ENCODE peak calls at places on chromosomes 12 and 14, in five cellular contexts. M, Q, G, V and B are unnamed samples.

GRCh38 chr12:9252256-9252655 is 44.1 kb upstream of the PZP start:
- DNase-seq in M (no peak), Q (no peak), G (no peak), V (no peak), B (no peak)

GRCh38 chr12:52434760-52435530 is 774 bp upstream of the KRT75 start:
- DNase-seq in M (no peak), Q (no peak), G (no peak), V (no peak), B (no peak)

GRCh38 chr12:132611620-132612019 is 1.2 kb upstream of the LRCOL1 start:
- DNase-seq in M (no peak), Q (no peak), G (no peak), V (no peak), B (no peak)

GRCh38 chr12:79327465-79327864 is 363.3 kb downstream of the PAWR start:
- DNase-seq in M (peak; percentile 3), Q (no peak), G (no peak), V (no peak), B (no peak)

GRCh38 chr14:55556929-55557623 is 22.9 kb upstream of the KTN1 start:
- DNase-seq in M (no peak), Q (no peak), G (no peak), V (peak; percentile 38), B (no peak)

GRCh38 chr14:59600211-59600945 is 23.8 kb upstream of the CCDC175 start:
- DNase-seq in M (no peak), Q (no peak), G (no peak), V (no peak), B (no peak)

GRCh38 chr14:60092516-60092915 is 793 bp downstream of the PCNX4 start:
- DNase-seq in M (peak; percentile 18), Q (peak; percentile 11), G (no peak), V (no peak), B (no peak)

GRCh38 chr12:64083285-64084210 is 138.5 kb downstream of the KICS2 start:
- DNase-seq in M (no peak), Q (no peak), G (no peak), V (no peak), B (no peak)

GRCh38 chr14:61145903-61146411 is 135.2 kb downstream of the TMEM30B start:
- DNase-seq in M (no peak), Q (no peak), G (no peak), V (no peak), B (no peak)

GRCh38 chr12:122413516-122414404 is 8.7 kb downstream of the CLIP1 start:
- DNase-seq in M (no peak), Q (no peak), G (no peak), V (no peak), B (no peak)

GRCh38 chr12:122934722-122935121 is 31.5 kb downstream of the ABCB9 start:
- DNase-seq in M (no peak), Q (no peak), G (peak; percentile 45), V (no peak), B (no peak)

GRCh38 chr12:41437578-41437977 is 249.5 kb downstream of the PDZRN4 start:
- DNase-seq in M (no peak), Q (no peak), G (no peak), V (no peak), B (no peak)

GRCh38 chr14:62308316-62308715 is 546.1 kb downstream of the SNAPC1 start:
- DNase-seq in M (no peak), Q (peak; percentile 15), G (no peak), V (no peak), B (no peak)

GRCh38 chr12:127829974-127830543 is 436.9 kb upstream of the TMEM132C start:
- DNase-seq in M (no peak), Q (no peak), G (no peak), V (no peak), B (no peak)
- TF ChIP-seq REST in M (no peak), Q (no peak), G (no peak), V (no peak), B (no peak)

DNA sequence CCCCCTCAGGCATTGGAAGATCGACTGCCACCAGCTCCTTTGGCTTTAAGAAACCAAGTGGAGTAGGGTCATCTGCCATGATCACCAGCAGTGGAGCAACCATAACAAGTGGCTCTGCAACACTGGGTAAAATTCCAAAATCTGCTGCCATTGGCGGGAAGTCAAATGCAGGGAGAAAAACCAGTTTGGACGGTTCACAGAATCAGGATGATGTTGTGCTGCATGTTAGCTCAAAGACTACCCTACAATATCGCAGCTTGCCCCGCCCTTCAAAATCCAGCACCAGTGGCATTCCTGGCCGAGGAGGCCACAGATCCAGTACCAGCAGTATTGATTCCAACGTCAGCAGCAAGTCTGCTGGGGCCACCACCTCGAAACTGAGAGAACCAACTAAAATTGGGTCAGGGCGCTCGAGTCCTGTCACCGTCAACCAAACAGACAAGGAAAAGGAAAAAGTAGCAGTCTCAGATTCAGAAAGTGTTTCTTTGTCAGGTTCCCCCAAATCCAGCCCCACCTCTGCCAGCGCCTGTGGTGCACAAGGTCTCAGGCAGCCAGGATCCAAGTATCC is 288.7 kb downstream of the NAV3 start:
- DNase-seq in M (no peak), Q (no peak), G (no peak), V (no peak), B (no peak)
- TF ChIP-seq REST in M (no peak), Q (no peak), G (no peak), V (no peak), B (no peak)

GRCh38 chr12:15168279-15168678 is 52.9 kb downstream of the RERG start:
- DNase-seq in M (no peak), Q (no peak), G (no peak), V (no peak), B (no peak)

GRCh38 chr12:15163577-15163976 is 57.6 kb downstream of the RERG start:
- DNase-seq in M (no peak), Q (no peak), G (no peak), V (no peak), B (no peak)

GRCh38 chr12:15163001-15163400 is 58.2 kb downstream of the RERG start:
- DNase-seq in M (no peak), Q (no peak), G (no peak), V (no peak), B (no peak)

GRCh38 chr12:15164997-15165659 is 56.1 kb downstream of the RERG start:
- DNase-seq in M (no peak), Q (peak; percentile 29), G (no peak), V (no peak), B (no peak)
- TF ChIP-seq REST in M (no peak), Q (no peak), G (no peak), V (no peak), B (no peak)

GRCh38 chr12:14841761-14842160 is 1.6 kb downstream of the ART4 start:
- DNase-seq in M (peak; percentile 46), Q (peak; percentile 35), G (no peak), V (no peak), B (no peak)
- TF ChIP-seq REST in M (no peak), Q (no peak), G (no peak), V (no peak), B (no peak)

GRCh38 chr12:5806376-5807089 is 138.5 kb downstream of the ANO2 start:
- DNase-seq in M (no peak), Q (no peak), G (no peak), V (no peak), B (no peak)
- TF ChIP-seq REST in M (no peak), Q (no peak), G (no peak), V (no peak), B (no peak)

GRCh38 chr14:67395086-67395875 is 16.7 kb downstream of the PLEK2 start:
- DNase-seq in M (no peak), Q (no peak), G (no peak), V (no peak), B (no peak)
- TF ChIP-seq REST in M (no peak), Q (no peak), G (no peak), V (no peak), B (no peak)

GRCh38 chr12:94596596-94596995 is 53.8 kb downstream of the TMCC3 start:
- DNase-seq in M (no peak), Q (no peak), G (no peak), V (no peak), B (no peak)
- TF ChIP-seq REST in M (no peak), Q (no peak), G (no peak), V (no peak), B (no peak)

GRCh38 chr14:36785511-36785910 is 123.9 kb downstream of the PAX9 start:
- DNase-seq in M (no peak), Q (no peak), G (no peak), V (no peak), B (no peak)

DNA sequence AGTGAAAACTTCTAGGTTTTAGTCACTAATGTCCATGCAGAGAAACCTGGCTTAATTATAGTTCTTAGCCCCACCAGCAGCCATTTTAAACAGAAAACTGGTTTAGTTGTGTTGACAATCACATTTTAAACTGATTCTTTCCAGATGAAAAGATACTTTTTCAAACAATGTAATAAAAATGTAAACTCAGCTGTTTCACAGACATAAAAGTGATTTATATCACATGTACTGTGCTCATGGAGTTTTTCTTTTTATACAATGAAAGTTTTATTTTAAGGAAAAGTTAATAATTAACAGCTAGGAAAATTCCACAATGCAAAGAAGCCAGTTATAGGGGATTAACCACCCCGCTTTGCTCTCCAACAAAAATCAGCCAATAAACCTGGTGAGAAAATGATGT is 129.7 kb downstream of the PAX9 start:
- DNase-seq in M (no peak), Q (no peak), G (no peak), V (no peak), B (no peak)
- TF ChIP-seq REST in M (no peak), Q (no peak), G (no peak), V (no peak), B (no peak)

GRCh38 chr12:53468286-53468685 is 16.4 kb downstream of the PCBP2 start:
- DNase-seq in M (no peak), Q (no peak), G (no peak), V (no peak), B (no peak)

GRCh38 chr12:53465679-53466078 is 13.8 kb downstream of the PCBP2 start:
- DNase-seq in M (no peak), Q (no peak), G (no peak), V (no peak), B (no peak)

GRCh38 chr12:53467880-53468279 is 16.0 kb downstream of the PCBP2 start:
- DNase-seq in M (no peak), Q (no peak), G (no peak), V (no peak), B (no peak)

GRCh38 chr12:53467082-53467481 is 15.2 kb downstream of the PCBP2 start:
- DNase-seq in M (no peak), Q (no peak), G (no peak), V (no peak), B (no peak)

GRCh38 chr12:53466640-53467039 is 14.7 kb downstream of the PCBP2 start:
- DNase-seq in M (no peak), Q (no peak), G (no peak), V (no peak), B (no peak)
- TF ChIP-seq REST in M (no peak), Q (no peak), G (no peak), V (no peak), B (no peak)